ENCODE peak calls at places on chromosomes 5 and 9, in five cellular contexts. Q, Z, I, F and U are unnamed samples.

GRCh38 chr5:142095651-142096330 is 12.8 kb upstream of the NDFIP1 start:
- DNase-seq in Q (peak; percentile 14), Z (no peak), I (no peak), F (no peak), U (no peak)

GRCh38 chr5:132281856-132282614 is 12.2 kb upstream of the SLC22A4 start:
- DNase-seq in Q (no peak), Z (no peak), I (no peak), F (peak; percentile 33), U (no peak)

GRCh38 chr9:79801459-79801858 is 229.7 kb downstream of the TLE4 start:
- DNase-seq in Q (no peak), Z (no peak), I (no peak), F (no peak), U (no peak)

GRCh38 chr5:11675198-11675597 is 229.0 kb downstream of the CTNND2 start:
- DNase-seq in Q (no peak), Z (no peak), I (no peak), F (no peak), U (no peak)

GRCh38 chr9:118929317-118929716 is 439.9 kb downstream of the BRINP1 start:
- DNase-seq in Q (no peak), Z (no peak), I (no peak), F (no peak), U (peak; percentile 41)

GRCh38 chr5:65199988-65200668 is 281.6 kb downstream of the ADAMTS6 start:
- DNase-seq in Q (no peak), Z (no peak), I (no peak), F (no peak), U (no peak)

GRCh38 chr9:708182-708555 is 133.3 kb upstream of the DMRT1 start:
- DNase-seq in Q (no peak), Z (no peak), I (no peak), F (no peak), U (no peak)

GRCh38 chr9:19149230-19149629 is 21.9 kb upstream of the PLIN2 start:
- DNase-seq in Q (no peak), Z (no peak), I (no peak), F (no peak), U (no peak)

GRCh38 chr5:136135536-136135935 is 2.9 kb downstream of the SMAD5 start:
- DNase-seq in Q (no peak), Z (no peak), I (no peak), F (no peak), U (no peak)

GRCh38 chr5:145429170-145429569 is 406.0 kb downstream of the PRELID2 start:
- DNase-seq in Q (no peak), Z (no peak), I (no peak), F (no peak), U (no peak)

GRCh38 chr9:96344458-96345180 is 38.9 kb downstream of the SLC35D2 start:
- DNase-seq in Q (peak; percentile 48), Z (no peak), I (peak; percentile 62), F (peak; percentile 86), U (peak; percentile 95)

GRCh38 chr9:93649610-93650261 is 73.4 kb downstream of the PHF2 start:
- DNase-seq in Q (peak; percentile 3), Z (no peak), I (no peak), F (peak; percentile 35), U (no peak)

GRCh38 chr5:20536339-20536738 is 548.3 kb upstream of the CDH18 start:
- DNase-seq in Q (no peak), Z (no peak), I (no peak), F (no peak), U (no peak)

GRCh38 chr9:122053546-122053945 is 39.6 kb downstream of the TTLL11 start:
- DNase-seq in Q (peak; percentile 11), Z (no peak), I (no peak), F (no peak), U (no peak)

GRCh38 chr5:116441223-116441622 is 133.4 kb downstream of the SEMA6A start:
- DNase-seq in Q (no peak), Z (no peak), I (no peak), F (no peak), U (no peak)

GRCh38 chr5:13809921-13810320 is 134.6 kb downstream of the DNAH5 start:
- DNase-seq in Q (no peak), Z (peak; percentile 66), I (no peak), F (no peak), U (no peak)

GRCh38 chr5:73039082-73039481 is 81.3 kb upstream of the TMEM171 start:
- DNase-seq in Q (no peak), Z (no peak), I (no peak), F (no peak), U (no peak)

GRCh38 chr9:91428431-91428830 is 4.8 kb upstream of the NFIL3 start:
- DNase-seq in Q (no peak), Z (no peak), I (no peak), F (no peak), U (no peak)

GRCh38 chr5:179801304-179802206 is 5.1 kb downstream of the MGAT4B start:
- DNase-seq in Q (peak; percentile 88), Z (peak; percentile 90), I (peak; percentile 59), F (peak; percentile 90), U (no peak)

GRCh38 chr9:126063326-126063725 is 263.3 kb upstream of the MVB12B start:
- DNase-seq in Q (no peak), Z (no peak), I (no peak), F (no peak), U (no peak)

GRCh38 chr5:55994502-55994997 is at the start of gene IL6ST:
- DNase-seq in Q (peak; percentile 60), Z (no peak), I (peak; percentile 53), F (peak; percentile 84), U (peak; percentile 40)

DNA sequence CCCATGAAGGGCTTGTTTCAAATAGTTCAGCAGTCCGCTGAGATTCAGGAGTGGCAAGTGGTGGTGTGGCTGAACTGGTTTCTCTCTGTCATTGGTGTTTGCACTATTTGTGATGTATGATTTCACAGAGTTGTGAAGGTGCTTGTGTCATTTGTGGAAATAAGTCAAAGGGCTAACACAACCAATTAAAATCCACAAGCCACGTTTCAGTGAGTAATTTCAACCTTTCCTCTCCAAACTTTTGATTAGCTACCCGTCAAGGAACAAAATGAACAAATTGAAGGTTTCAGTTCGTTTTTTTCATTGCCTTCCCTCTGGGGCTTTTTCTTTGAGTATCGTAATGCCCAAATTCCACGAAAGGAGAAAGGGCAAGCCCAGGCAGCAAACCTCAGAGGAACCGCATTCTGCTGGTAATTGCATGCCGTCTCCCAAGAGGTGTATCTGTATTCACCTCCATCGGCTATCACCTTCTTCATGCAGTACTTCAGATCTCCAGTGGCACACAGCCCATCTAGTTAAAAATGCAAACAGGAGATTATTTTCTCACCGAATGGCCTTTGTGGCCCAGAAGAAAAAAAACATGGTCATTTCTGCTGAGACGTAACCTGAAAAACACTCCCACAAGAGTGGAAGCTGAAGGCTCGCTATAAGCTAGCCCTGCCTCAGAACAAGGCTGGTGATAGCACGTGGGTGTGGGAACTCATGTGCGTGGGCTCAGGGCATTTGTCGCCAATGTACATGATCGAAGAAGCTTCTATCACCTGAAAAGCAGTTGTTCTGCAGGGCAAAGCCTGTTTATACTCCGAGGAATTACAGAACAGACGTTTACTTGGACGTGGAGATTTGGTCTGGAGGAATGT is 197.1 kb downstream of the NR3C1 start:
- DNase-seq in Q (no peak), Z (no peak), I (no peak), F (no peak), U (no peak)
- TF ChIP-seq POLR2A in Q (no peak), Z (no peak), I (no peak), F (no peak), U (no peak)

DNA sequence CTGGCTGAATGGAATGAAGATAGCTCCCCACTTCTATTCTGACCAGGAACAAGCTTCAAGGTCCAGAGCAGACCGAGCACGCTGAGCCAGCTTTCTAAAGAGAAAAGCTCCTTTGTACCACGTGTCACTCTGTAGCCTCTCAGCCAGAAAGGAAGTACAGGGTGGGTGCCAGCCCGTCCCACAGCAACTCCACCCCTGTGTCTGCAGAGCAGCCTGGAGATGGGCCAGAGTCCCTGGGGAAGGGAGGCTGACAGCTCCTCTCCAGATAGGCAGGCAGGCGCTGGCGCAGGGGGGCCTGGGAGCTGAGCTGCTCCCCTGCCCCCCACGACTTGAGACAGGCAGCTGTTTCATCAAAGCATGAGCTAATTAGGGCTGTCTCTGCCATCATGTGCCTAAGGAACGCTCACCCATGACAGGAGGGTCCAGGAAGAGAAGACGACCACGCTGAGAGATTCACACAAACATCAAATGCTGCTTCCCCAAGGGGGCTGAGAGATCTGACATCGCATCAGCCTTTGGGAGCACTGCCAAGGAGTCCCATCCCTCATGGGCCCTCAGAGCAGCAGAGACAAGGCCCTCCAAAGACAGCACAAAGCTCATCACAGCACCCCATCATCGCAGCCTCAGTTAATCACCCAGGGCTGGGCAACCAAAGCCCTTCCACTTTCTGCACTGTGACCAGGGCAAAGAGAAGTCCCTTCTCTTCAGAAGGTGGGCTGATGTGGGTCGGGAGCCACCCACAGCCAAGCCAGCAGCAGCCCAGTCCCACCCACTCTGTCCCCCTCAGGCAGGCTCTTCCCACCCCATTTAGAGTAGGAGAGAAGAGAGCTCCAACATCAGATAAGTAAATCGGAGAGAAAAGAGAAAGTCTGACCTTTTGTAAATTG is 78.5 kb upstream of the LRRTM2 start:
- DNase-seq in Q (peak; percentile 80), Z (peak; percentile 82), I (peak; percentile 85), F (peak; percentile 98), U (no peak)
- TF ChIP-seq POLR2A in Q (no peak), Z (no peak), I (no peak), F (no peak), U (no peak)

DNA sequence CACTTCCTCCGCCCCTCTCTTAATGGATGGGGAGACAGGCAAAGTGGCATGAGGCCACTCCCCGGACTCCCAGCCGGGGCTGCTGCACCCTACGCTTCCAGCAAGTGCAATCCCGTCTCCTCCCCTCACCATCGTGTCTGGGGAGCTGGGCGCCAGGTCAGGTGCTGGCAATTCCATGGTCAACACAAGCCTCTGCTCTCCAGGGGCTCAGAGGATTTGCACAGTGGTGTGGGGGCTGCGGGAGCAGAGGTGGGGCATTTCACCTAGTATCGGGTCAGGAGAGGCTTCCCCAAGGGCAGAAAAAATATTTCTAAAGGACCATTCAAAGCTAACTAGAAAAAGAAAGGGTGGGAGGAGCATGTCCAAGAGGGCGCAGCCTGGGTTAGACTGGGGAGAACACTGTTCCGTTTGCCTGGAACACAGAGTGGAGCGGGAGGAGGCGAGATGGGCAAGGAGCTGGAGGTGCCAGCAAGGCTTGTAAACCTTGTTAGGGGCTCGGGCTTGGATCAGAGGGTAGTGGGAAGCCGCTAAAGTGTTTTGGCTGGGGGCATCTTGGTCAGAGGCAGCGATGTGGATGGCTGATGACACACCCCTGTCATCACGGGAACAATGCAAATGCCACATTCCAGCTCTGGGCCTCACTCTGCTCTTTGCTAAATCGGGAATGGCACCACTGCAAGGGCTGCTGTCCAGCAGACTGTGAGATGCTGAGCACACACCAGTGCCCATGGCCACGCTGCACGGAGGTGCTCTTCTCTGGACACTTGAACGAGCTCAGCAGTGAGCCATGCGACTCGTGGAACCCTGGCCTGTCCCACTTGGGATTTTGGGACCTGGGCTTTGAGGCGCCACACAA is 191.7 kb downstream of the CDK5RAP2 start:
- DNase-seq in Q (no peak), Z (no peak), I (no peak), F (no peak), U (no peak)
- TF ChIP-seq POLR2A in Q (no peak), Z (no peak), I (no peak), F (no peak), U (no peak)

GRCh38 chr5:54519083-54519541 is 1.6 kb downstream of the SNX18 start:
- DNase-seq in Q (no peak), Z (peak; percentile 69), I (no peak), F (no peak), U (no peak)

GRCh38 chr5:54517174-54517511 is 416 bp upstream of the SNX18 start:
- DNase-seq in Q (peak; percentile 14), Z (no peak), I (no peak), F (no peak), U (no peak)

GRCh38 chr5:54518146-54519082 is 855 bp downstream of the SNX18 start:
- DNase-seq in Q (peak; percentile 58), Z (peak; percentile 93), I (no peak), F (peak; percentile 71), U (no peak)

GRCh38 chr5:54516051-54516645 is 1.4 kb upstream of the SNX18 start:
- DNase-seq in Q (no peak), Z (no peak), I (no peak), F (no peak), U (no peak)

GRCh38 chr5:54517512-54518145 is at the start of gene SNX18:
- DNase-seq in Q (peak; percentile 93), Z (peak; percentile 98), I (peak; percentile 89), F (peak; percentile 95), U (peak; percentile 88)
- TF ChIP-seq POLR2A in Q (peak; percentile 27), Z (peak; percentile 90), I (no peak), F (peak; percentile 68), U (peak; percentile 90)